ENCODE peak calls at places on chromosomes 2 and 18, in seven cellular contexts. W is H9, X is H1, N is IMR-90, F is neuronal stem cell, A is mesenchymal stem cell, Q is trophoblast cell. H is an unnamed sample.

GRCh38 chr2:64024259-64024949 is 5.2 kb upstream of the VPS54 start:
- DNase-seq in N (no peak), X (no peak), W (no peak), F (no peak), Q (no peak), A (no peak), H (no peak)

GRCh38 chr2:41925009-41925408 is 122.8 kb upstream of the PKDCC start:
- DNase-seq in X (no peak), Q (no peak), F (no peak), A (no peak), N (no peak), W (no peak), H (no peak)

GRCh38 chr18:74499633-74500032 is 3.5 kb downstream of the CNDP2 start:
- DNase-seq in A (peak), Q (peak), F (no peak), X (no peak), W (peak), N (no peak), H (peak)

GRCh38 chr2:215356948-215357461 is 45.1 kb downstream of the ATIC start:
- DNase-seq in N (peak), F (no peak), W (no peak), X (no peak), Q (no peak), A (no peak), H (no peak)

GRCh38 chr18:48914581-48915251 is 36.0 kb downstream of the SMAD7 start:
- DNase-seq in X (no peak), A (no peak), W (peak), N (no peak), F (no peak), Q (no peak), H (no peak)

GRCh38 chr2:177031435-177032222 is 181.0 kb upstream of the HNRNPA3 start:
- DNase-seq in X (no peak), A (no peak), F (no peak), N (no peak), W (no peak), Q (no peak), H (no peak)

GRCh38 chr2:227780981-227781630 is 32.5 kb upstream of the CCL20 start:
- DNase-seq in X (no peak), F (no peak), W (no peak), N (no peak), A (no peak), Q (peak), H (no peak)

GRCh38 chr2:240300261-240300821 is 135.1 kb upstream of the GPC1 start:
- DNase-seq in Q (no peak), X (no peak), N (no peak), W (peak), A (no peak), F (no peak), H (no peak)

GRCh38 chr18:2656237-2657042 is 914 bp downstream of the SMCHD1 start:
- DNase-seq in N (peak), Q (peak), F (no peak), X (no peak), A (peak), W (peak), H (peak)

GRCh38 chr2:33848486-33848885 is 249.4 kb upstream of the FAM98A start:
- DNase-seq in Q (peak), X (no peak), A (peak), F (no peak), W (no peak), N (peak), H (no peak)

GRCh38 chr2:13227543-13227942 is 510.8 kb downstream of the TRIB2 start:
- DNase-seq in X (no peak), Q (no peak), F (no peak), N (no peak), W (no peak), A (no peak), H (peak)

GRCh38 chr2:172211507-172211906 is 108.8 kb upstream of the DLX2 start:
- DNase-seq in X (no peak), A (no peak), F (no peak), W (no peak), N (peak), Q (no peak), H (no peak)

GRCh38 chr18:78448106-78448505 is 531.5 kb upstream of the SALL3 start:
- DNase-seq in W (peak), X (no peak), Q (no peak), N (no peak), A (no peak), F (no peak), H (peak)

GRCh38 chr2:17441790-17442189 is 76.5 kb downstream of the RAD51AP2 start:
- DNase-seq in W (no peak), F (no peak), A (no peak), N (no peak), X (no peak), Q (no peak), H (peak)

GRCh38 chr18:57792741-57793629 is 10.1 kb downstream of the ATP8B1 start:
- DNase-seq in W (no peak), F (no peak), A (no peak), N (no peak), X (no peak), Q (no peak), H (no peak)

GRCh38 chr2:233418761-233419625 is 64.7 kb downstream of the DGKD start:
- DNase-seq in F (no peak), X (no peak), W (no peak), Q (no peak), A (peak), N (peak), H (no peak)

GRCh38 chr2:189465076-189465475 is 23.8 kb downstream of the WDR75 start:
- DNase-seq in N (no peak), F (no peak), Q (no peak), X (no peak), W (no peak), A (no peak), H (no peak)

GRCh38 chr18:26003391-26003790 is 87.0 kb downstream of the SS18 start:
- DNase-seq in A (no peak), F (no peak), W (no peak), X (no peak), N (no peak), Q (no peak), H (no peak)

GRCh38 chr2:776517-776916 is 99.3 kb upstream of the TMEM18 start:
- DNase-seq in W (no peak), Q (no peak), X (no peak), F (no peak), N (no peak), A (no peak), H (no peak)

GRCh38 chr2:163347982-163348842 is 387.6 kb downstream of the FIGN start:
- DNase-seq in A (peak), N (peak), X (peak), F (peak), Q (peak), W (peak), H (peak)

GRCh38 chr2:133765693-133766092 is 197.4 kb upstream of the NCKAP5 start:
- DNase-seq in A (no peak), Q (no peak), X (no peak), N (no peak), F (no peak), W (no peak), H (no peak)

GRCh38 chr2:40405440-40405839 is 46.5 kb downstream of the SLC8A1 start:
- DNase-seq in A (peak), X (no peak), F (no peak), N (peak), Q (peak), W (no peak), H (no peak)

GRCh38 chr2:55093381-55093780 is 43.1 kb upstream of the RTN4 start:
- DNase-seq in N (peak), A (peak), W (no peak), Q (peak), F (no peak), X (no peak), H (peak)

GRCh38 chr2:39736593-39736992 is 42.5 kb downstream of the THUMPD2 start:
- DNase-seq in W (no peak), N (peak), X (no peak), Q (peak), F (no peak), A (peak), H (no peak)

GRCh38 chr18:74609535-74609934 is 11.9 kb downstream of the ZNF407 start:
- DNase-seq in F (no peak), X (no peak), W (no peak), Q (peak), A (peak), N (peak), H (no peak)

GRCh38 chr2:7027961-7028655 is 110.9 kb downstream of the RNF144A start:
- DNase-seq in N (no peak), Q (no peak), X (no peak), W (no peak), A (no peak), F (no peak), H (peak)

GRCh38 chr2:223459328-223459939 is 142.7 kb downstream of the SCG2 start:
- DNase-seq in Q (peak), A (peak), X (no peak), F (no peak), W (no peak), N (peak), H (peak)

GRCh38 chr18:24602156-24602555 is 141.7 kb downstream of the HRH4 start:
- DNase-seq in A (no peak), X (no peak), Q (no peak), N (no peak), W (no peak), F (no peak), H (peak)
- H2BK5ac ChIP-seq in A (no peak), X (no peak), Q (no peak), N (no peak), W (no peak), F (no peak), H (no peak)

GRCh38 chr18:56739731-56740130 is 88.6 kb downstream of the WDR7 start:
- DNase-seq in A (no peak), W (no peak), N (no peak), F (no peak), X (no peak), Q (no peak), H (no peak)

GRCh38 chr18:56741685-56742084 is 90.5 kb downstream of the WDR7 start:
- DNase-seq in F (no peak), X (no peak), W (no peak), A (no peak), N (no peak), Q (no peak), H (no peak)

GRCh38 chr18:56743115-56743514 is 92.0 kb downstream of the WDR7 start:
- DNase-seq in W (no peak), A (no peak), N (no peak), F (no peak), X (no peak), Q (no peak), H (no peak)

GRCh38 chr18:56740645-56741044 is 89.5 kb downstream of the WDR7 start:
- DNase-seq in F (no peak), Q (no peak), N (no peak), W (no peak), A (no peak), X (no peak), H (no peak)

DNA sequence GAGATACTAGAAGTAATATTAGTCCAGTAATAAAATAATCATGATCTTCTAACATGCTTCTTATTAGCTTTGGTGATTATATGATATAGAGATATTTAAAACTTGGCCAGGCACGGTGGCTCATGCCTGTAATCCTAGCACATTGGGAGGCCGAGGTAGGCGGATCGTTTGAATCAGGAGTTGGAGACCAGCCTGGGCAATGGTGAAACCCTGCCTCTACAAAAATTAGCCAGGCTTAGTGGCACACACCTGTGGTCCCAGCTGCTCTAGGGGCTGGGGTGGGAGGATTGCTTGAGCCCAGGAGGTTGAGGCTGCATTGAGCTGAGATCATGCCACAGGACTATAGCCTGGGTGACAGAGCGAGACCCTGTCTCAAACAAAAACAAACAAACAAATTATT is 87.0 kb downstream of the WDR7 start:
- DNase-seq in N (no peak), W (no peak), F (no peak), Q (no peak), A (no peak), X (no peak), H (peak)
- H2BK5ac ChIP-seq in N (no peak), W (no peak), F (no peak), Q (no peak), A (no peak), X (no peak), H (no peak)

DNA sequence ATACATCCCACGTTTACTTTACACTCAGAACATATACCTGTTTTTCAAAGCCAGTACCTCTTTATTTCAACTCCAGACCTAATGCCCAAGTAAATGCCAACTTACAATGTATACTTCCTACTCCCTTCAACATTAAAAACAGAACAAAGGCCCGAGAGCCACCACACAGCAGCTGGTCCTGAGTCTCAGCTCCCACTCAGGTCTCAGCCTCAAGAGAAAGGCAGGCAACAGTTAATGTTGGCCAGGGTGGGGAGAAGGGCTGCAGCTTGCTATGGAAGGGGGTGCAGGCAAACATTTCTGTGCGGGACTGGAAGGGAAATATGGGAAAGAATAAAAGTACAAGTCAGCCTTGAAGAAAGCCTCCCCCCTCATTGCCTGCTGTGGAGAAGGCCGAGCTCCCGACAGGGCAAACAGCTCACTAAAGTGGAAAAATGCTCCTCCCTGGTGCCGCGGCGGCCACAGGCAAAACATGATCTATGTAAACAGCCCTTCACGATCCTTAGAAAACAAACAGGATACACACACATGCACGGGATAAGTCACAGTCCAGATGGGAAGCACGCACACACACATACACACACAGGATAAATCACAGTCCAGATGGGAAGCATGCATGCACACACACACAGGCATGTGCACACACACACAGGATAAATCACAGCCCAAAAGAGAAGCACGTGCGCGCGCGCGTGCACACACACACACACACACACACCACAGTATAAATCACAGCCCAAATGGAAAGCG is 67.4 kb downstream of the ADNP2 start:
- DNase-seq in N (peak), W (no peak), A (peak), F (no peak), Q (no peak), X (no peak), H (no peak)
- H2BK5ac ChIP-seq in N (peak), W (no peak), A (no peak), F (no peak), Q (no peak), X (no peak), H (no peak)

DNA sequence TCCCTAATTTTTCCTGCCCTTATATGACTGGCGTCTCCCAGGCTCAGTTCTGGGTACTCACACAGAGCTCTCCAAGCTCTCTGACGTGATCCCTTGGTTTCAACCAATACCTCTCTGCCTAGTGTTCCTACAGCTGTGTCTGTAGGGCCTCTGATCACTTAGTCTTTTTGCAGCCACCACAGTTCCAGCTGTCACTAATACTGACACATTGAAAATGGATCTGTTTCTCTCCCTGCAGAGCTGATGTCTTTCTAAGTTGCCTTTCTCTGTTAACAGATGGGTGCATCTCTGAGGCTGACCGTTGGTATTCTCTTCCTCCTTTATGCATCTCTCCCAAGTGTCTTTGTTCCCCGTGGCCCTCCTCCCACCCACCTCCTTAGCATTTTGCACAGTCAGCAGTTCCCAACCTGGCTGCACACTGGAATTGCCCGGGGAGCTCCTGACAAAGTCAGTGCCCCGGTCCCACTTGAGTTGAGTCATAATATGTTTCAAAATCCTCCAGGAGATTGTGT is 62.5 kb downstream of the CERS6 start:
- DNase-seq in A (peak), F (peak), W (no peak), X (peak), Q (no peak), N (peak), H (peak)
- H2BK5ac ChIP-seq in A (no peak), F (no peak), W (no peak), X (peak), Q (no peak), N (no peak), H (no peak)

DNA sequence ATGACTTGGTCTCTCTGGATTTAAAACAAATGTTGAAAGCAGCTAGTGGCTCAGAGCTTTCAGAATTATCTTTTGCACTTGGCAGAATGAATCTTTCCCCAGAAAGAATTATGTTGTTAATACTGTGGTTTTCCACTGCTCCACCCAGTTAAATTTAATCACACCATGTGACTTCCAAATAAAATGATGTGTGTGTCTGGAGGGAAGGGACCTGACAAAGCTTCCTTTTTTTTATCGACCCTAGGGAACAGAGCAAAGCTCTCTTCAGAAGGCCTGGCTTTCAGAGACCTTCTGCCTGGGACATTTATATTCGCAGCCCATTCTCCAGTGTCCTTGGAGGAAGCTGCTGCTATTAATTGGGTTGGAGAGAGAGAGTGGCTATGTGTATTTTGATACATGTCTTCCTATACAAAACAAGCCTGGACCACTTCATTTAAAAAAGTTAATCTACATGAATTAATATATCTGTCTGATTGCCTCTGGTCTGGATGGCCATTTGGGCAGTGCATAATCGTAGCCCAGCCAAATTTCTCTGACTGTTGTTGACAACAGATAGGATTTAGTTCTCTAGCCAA is 233.7 kb downstream of the PRKCE start:
- DNase-seq in X (no peak), Q (no peak), F (no peak), N (no peak), W (no peak), A (no peak), H (no peak)
- H2BK5ac ChIP-seq in X (no peak), Q (no peak), F (no peak), N (no peak), W (no peak), A (no peak), H (no peak)

GRCh38 chr2:26459991-26460612 is 17.8 kb downstream of the OTOF start:
- DNase-seq in A (no peak), X (no peak), W (peak), F (no peak), N (no peak), Q (peak), H (peak)
- H2BK5ac ChIP-seq in A (no peak), X (no peak), W (no peak), F (no peak), N (no peak), Q (no peak), H (no peak)